ENCODE peak calls at places on chromosomes 2 and 18, in ten cellular contexts. One of them, this sample, is unnamed.

GRCh38 chr2:129061079-129061785 is 742.6 kb upstream of the HS6ST1 start:
- DNase-seq in foreskin fibroblast: no peak
- DNase-seq in sigmoid colon: no peak
- DNase-seq in GM10248: peak
- DNase-seq in progenitor cell of endocrine pancreas: no peak
- DNase-seq in BE2C: peak
- DNase-seq in neural progenitor cell: no peak
- DNase-seq in GM20000: peak
- DNase-seq in left ventricle myocardium inferior: no peak
- DNase-seq in A549: no peak
- DNase-seq in this sample: peak

GRCh38 chr2:44598731-44599529 is 237.2 kb downstream of the CAMKMT start:
- DNase-seq in A549: no peak
- DNase-seq in neural progenitor cell: no peak
- DNase-seq in left ventricle myocardium inferior: no peak
- DNase-seq in sigmoid colon: no peak
- DNase-seq in foreskin fibroblast: no peak
- DNase-seq in BE2C: no peak
- DNase-seq in progenitor cell of endocrine pancreas: no peak
- DNase-seq in GM20000: no peak
- DNase-seq in GM10248: no peak
- DNase-seq in this sample: peak

GRCh38 chr2:166458682-166459081 is 35.4 kb downstream of the SCN7A start:
- DNase-seq in left ventricle myocardium inferior: no peak
- DNase-seq in BE2C: no peak
- DNase-seq in GM10248: no peak
- DNase-seq in A549: no peak
- DNase-seq in sigmoid colon: no peak
- DNase-seq in foreskin fibroblast: no peak
- DNase-seq in progenitor cell of endocrine pancreas: no peak
- DNase-seq in neural progenitor cell: no peak
- DNase-seq in GM20000: no peak
- DNase-seq in this sample: no peak

GRCh38 chr2:218829868-218830451 is 1.6 kb downstream of the PRKAG3 start:
- DNase-seq in sigmoid colon: no peak
- DNase-seq in A549: no peak
- DNase-seq in foreskin fibroblast: no peak
- DNase-seq in neural progenitor cell: no peak
- DNase-seq in GM10248: no peak
- DNase-seq in progenitor cell of endocrine pancreas: no peak
- DNase-seq in BE2C: no peak
- DNase-seq in left ventricle myocardium inferior: peak
- DNase-seq in GM20000: no peak
- DNase-seq in this sample: no peak

GRCh38 chr18:50629148-50629631 is 69.3 kb downstream of the MAPK4 start:
- DNase-seq in neural progenitor cell: no peak
- DNase-seq in BE2C: no peak
- DNase-seq in foreskin fibroblast: no peak
- DNase-seq in progenitor cell of endocrine pancreas: no peak
- DNase-seq in A549: no peak
- DNase-seq in GM20000: no peak
- DNase-seq in sigmoid colon: peak
- DNase-seq in left ventricle myocardium inferior: no peak
- DNase-seq in GM10248: no peak
- DNase-seq in this sample: no peak

GRCh38 chr18:46411862-46412690 is 244.9 kb downstream of the LOXHD1 start:
- DNase-seq in GM10248: no peak
- DNase-seq in BE2C: peak
- DNase-seq in sigmoid colon: peak
- DNase-seq in neural progenitor cell: no peak
- DNase-seq in GM20000: no peak
- DNase-seq in A549: no peak
- DNase-seq in foreskin fibroblast: no peak
- DNase-seq in left ventricle myocardium inferior: peak
- DNase-seq in progenitor cell of endocrine pancreas: no peak
- DNase-seq in this sample: no peak

GRCh38 chr2:213751446-213751845 is 467.2 kb downstream of the SPAG16 start:
- DNase-seq in sigmoid colon: no peak
- DNase-seq in neural progenitor cell: no peak
- DNase-seq in BE2C: no peak
- DNase-seq in left ventricle myocardium inferior: no peak
- DNase-seq in A549: no peak
- DNase-seq in foreskin fibroblast: no peak
- DNase-seq in progenitor cell of endocrine pancreas: no peak
- DNase-seq in GM10248: peak
- DNase-seq in GM20000: peak
- DNase-seq in this sample: peak

GRCh38 chr2:143870696-143871095 is 649.2 kb downstream of the ZEB2 start:
- DNase-seq in sigmoid colon: no peak
- DNase-seq in neural progenitor cell: no peak
- DNase-seq in foreskin fibroblast: no peak
- DNase-seq in BE2C: no peak
- DNase-seq in GM20000: no peak
- DNase-seq in progenitor cell of endocrine pancreas: no peak
- DNase-seq in GM10248: no peak
- DNase-seq in left ventricle myocardium inferior: no peak
- DNase-seq in A549: no peak
- DNase-seq in this sample: no peak

GRCh38 chr2:23204650-23205049 is 180.3 kb upstream of the KLHL29 start:
- DNase-seq in sigmoid colon: no peak
- DNase-seq in GM10248: no peak
- DNase-seq in BE2C: no peak
- DNase-seq in foreskin fibroblast: no peak
- DNase-seq in neural progenitor cell: no peak
- DNase-seq in GM20000: no peak
- DNase-seq in A549: no peak
- DNase-seq in progenitor cell of endocrine pancreas: no peak
- DNase-seq in left ventricle myocardium inferior: no peak
- DNase-seq in this sample: no peak

GRCh38 chr2:83650897-83651296 is 808.2 kb downstream of the SUCLG1 start:
- DNase-seq in GM20000: no peak
- DNase-seq in A549: no peak
- DNase-seq in neural progenitor cell: no peak
- DNase-seq in BE2C: no peak
- DNase-seq in foreskin fibroblast: peak
- DNase-seq in progenitor cell of endocrine pancreas: no peak
- DNase-seq in sigmoid colon: no peak
- DNase-seq in GM10248: no peak
- DNase-seq in left ventricle myocardium inferior: no peak
- DNase-seq in this sample: no peak

GRCh38 chr2:174334781-174335604 is at the start of gene SP9:
- DNase-seq in BE2C: peak
- DNase-seq in A549: peak
- DNase-seq in sigmoid colon: no peak
- DNase-seq in neural progenitor cell: peak
- DNase-seq in progenitor cell of endocrine pancreas: peak
- DNase-seq in left ventricle myocardium inferior: no peak
- DNase-seq in GM10248: peak
- DNase-seq in GM20000: peak
- DNase-seq in foreskin fibroblast: peak
- DNase-seq in this sample: no peak

GRCh38 chr2:174338155-174338495 is 3.4 kb downstream of the SP9 start:
- DNase-seq in GM20000: peak
- DNase-seq in sigmoid colon: no peak
- DNase-seq in progenitor cell of endocrine pancreas: no peak
- DNase-seq in neural progenitor cell: no peak
- DNase-seq in foreskin fibroblast: no peak
- DNase-seq in A549: no peak
- DNase-seq in left ventricle myocardium inferior: no peak
- DNase-seq in GM10248: no peak
- DNase-seq in BE2C: no peak
- DNase-seq in this sample: no peak

GRCh38 chr2:174335605-174336402 is 1.1 kb downstream of the SP9 start:
- DNase-seq in sigmoid colon: peak
- DNase-seq in A549: no peak
- DNase-seq in progenitor cell of endocrine pancreas: peak
- DNase-seq in left ventricle myocardium inferior: no peak
- DNase-seq in BE2C: no peak
- DNase-seq in neural progenitor cell: peak
- DNase-seq in foreskin fibroblast: no peak
- DNase-seq in GM20000: peak
- DNase-seq in GM10248: no peak
- DNase-seq in this sample: no peak

GRCh38 chr2:174337337-174338154 is 2.8 kb downstream of the SP9 start:
- DNase-seq in GM20000: peak
- DNase-seq in sigmoid colon: no peak
- DNase-seq in left ventricle myocardium inferior: no peak
- DNase-seq in foreskin fibroblast: no peak
- DNase-seq in neural progenitor cell: peak
- DNase-seq in progenitor cell of endocrine pancreas: no peak
- DNase-seq in GM10248: no peak
- DNase-seq in A549: no peak
- DNase-seq in BE2C: no peak
- DNase-seq in this sample: no peak

DNA sequence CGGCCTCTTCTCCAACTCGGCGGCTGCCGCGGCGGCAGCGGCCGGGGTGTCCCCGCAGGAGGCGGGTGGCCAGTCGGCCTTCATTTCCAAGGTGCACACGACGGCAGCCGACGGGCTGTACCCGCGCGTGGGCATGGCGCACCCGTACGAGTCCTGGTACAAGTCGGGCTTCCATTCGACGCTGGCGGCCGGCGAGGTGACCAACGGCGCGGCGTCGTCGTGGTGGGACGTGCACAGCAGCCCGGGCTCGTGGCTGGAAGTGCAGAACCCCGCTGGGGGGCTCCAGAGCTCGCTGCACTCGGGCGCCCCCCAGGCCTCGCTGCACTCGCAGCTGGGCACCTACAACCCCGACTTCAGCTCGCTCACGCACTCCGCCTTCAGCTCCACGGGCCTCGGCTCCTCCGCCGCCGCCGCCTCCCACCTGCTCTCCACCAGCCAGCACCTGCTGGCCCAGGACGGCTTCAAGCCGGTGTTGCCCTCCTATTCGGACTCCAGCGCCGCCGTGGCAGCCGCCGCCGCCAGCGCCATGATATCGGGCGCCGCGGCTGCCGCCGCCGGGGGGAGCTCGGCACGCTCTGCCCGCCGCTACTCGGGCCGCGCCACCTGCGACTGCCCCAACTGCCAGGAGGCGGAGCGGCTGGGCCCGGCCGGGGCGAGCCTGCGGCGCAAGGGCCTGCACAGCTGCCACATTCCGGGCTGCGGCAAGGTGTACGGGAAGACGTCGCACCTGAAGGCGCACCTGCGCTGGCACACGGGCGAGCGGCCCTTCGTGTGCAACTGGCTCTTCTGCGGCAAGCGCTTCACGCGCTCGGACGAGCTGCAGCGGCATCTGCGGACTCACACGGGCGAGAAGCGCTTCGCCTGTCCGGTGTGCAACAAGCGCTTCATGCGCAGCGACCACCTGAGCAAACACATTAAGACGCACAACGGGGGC is 1.9 kb downstream of the SP9 start:
- DNase-seq in A549: no peak
- DNase-seq in left ventricle myocardium inferior: no peak
- DNase-seq in BE2C: peak
- DNase-seq in foreskin fibroblast: no peak
- DNase-seq in GM20000: peak
- DNase-seq in sigmoid colon: no peak
- DNase-seq in GM10248: no peak
- DNase-seq in neural progenitor cell: peak
- DNase-seq in progenitor cell of endocrine pancreas: peak
- DNase-seq in this sample: peak
- TF ChIP-seq CTCF in A549: peak
- TF ChIP-seq CTCF in left ventricle myocardium inferior: no peak
- TF ChIP-seq CTCF in BE2C: no peak
- TF ChIP-seq CTCF in foreskin fibroblast: no peak
- TF ChIP-seq CTCF in GM20000: peak
- TF ChIP-seq CTCF in sigmoid colon: no peak
- TF ChIP-seq CTCF in GM10248: peak
- TF ChIP-seq CTCF in neural progenitor cell: peak
- TF ChIP-seq CTCF in progenitor cell of endocrine pancreas: peak
- TF ChIP-seq CTCF in this sample: peak

GRCh38 chr18:72700961-72701710 is 157.0 kb upstream of the CBLN2 start:
- DNase-seq in BE2C: no peak
- DNase-seq in progenitor cell of endocrine pancreas: no peak
- DNase-seq in foreskin fibroblast: peak
- DNase-seq in left ventricle myocardium inferior: no peak
- DNase-seq in GM10248: no peak
- DNase-seq in sigmoid colon: no peak
- DNase-seq in GM20000: no peak
- DNase-seq in A549: no peak
- DNase-seq in neural progenitor cell: no peak
- DNase-seq in this sample: peak
- TF ChIP-seq CTCF in BE2C: peak
- TF ChIP-seq CTCF in progenitor cell of endocrine pancreas: peak
- TF ChIP-seq CTCF in foreskin fibroblast: peak
- TF ChIP-seq CTCF in left ventricle myocardium inferior: peak
- TF ChIP-seq CTCF in GM10248: peak
- TF ChIP-seq CTCF in sigmoid colon: no peak
- TF ChIP-seq CTCF in GM20000: no peak
- TF ChIP-seq CTCF in A549: peak
- TF ChIP-seq CTCF in neural progenitor cell: peak
- TF ChIP-seq CTCF in this sample: peak

DNA sequence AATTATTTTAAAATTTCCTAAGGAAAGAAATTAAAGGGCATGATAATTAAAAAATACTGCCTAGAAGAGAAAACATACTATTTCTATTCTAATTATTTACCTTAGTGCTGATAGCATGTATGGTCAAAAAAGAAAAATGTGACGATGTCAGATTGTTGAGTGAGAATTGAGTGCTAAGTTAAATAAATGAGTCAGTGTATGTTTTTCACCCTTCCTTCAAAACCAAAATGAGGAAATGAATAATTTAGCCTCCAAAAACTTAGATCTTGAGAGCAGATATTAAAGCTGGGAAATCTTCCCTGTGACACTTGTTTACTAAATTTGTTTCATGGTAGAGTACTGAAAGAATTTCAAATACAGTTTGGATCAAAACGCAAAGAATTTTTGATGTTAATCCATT is 58.6 kb upstream of the NYAP2 start:
- DNase-seq in GM20000: no peak
- DNase-seq in GM10248: no peak
- DNase-seq in progenitor cell of endocrine pancreas: no peak
- DNase-seq in sigmoid colon: no peak
- DNase-seq in A549: no peak
- DNase-seq in left ventricle myocardium inferior: no peak
- DNase-seq in neural progenitor cell: no peak
- DNase-seq in BE2C: no peak
- DNase-seq in foreskin fibroblast: no peak
- DNase-seq in this sample: no peak
- TF ChIP-seq CTCF in GM20000: no peak
- TF ChIP-seq CTCF in GM10248: no peak
- TF ChIP-seq CTCF in progenitor cell of endocrine pancreas: no peak
- TF ChIP-seq CTCF in sigmoid colon: no peak
- TF ChIP-seq CTCF in A549: no peak
- TF ChIP-seq CTCF in left ventricle myocardium inferior: no peak
- TF ChIP-seq CTCF in neural progenitor cell: no peak
- TF ChIP-seq CTCF in BE2C: no peak
- TF ChIP-seq CTCF in foreskin fibroblast: no peak
- TF ChIP-seq CTCF in this sample: no peak

DNA sequence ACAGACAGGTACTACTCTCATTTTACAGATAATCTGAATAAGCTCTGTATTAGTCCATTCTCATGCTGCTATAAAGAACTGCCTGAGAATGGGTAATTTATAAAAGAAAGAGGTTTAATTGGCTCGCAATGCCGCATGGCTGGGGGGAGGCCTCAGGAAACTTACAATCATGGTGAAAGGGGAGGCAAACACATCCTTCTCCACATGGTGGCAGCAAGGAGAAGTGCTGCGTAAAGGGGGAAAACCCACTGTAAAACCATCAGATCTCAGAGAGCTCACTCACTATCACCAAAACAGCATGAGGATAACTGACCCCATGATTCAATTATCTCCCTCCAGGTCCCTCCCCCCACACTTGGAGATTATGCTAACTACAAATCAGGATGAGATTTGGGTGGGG is 254.4 kb downstream of the KCNE4 start:
- DNase-seq in A549: no peak
- DNase-seq in BE2C: peak
- DNase-seq in left ventricle myocardium inferior: no peak
- DNase-seq in sigmoid colon: no peak
- DNase-seq in GM10248: no peak
- DNase-seq in neural progenitor cell: peak
- DNase-seq in progenitor cell of endocrine pancreas: no peak
- DNase-seq in foreskin fibroblast: peak
- DNase-seq in GM20000: peak
- DNase-seq in this sample: peak
- TF ChIP-seq CTCF in A549: peak
- TF ChIP-seq CTCF in BE2C: peak
- TF ChIP-seq CTCF in left ventricle myocardium inferior: peak
- TF ChIP-seq CTCF in sigmoid colon: no peak
- TF ChIP-seq CTCF in GM10248: peak
- TF ChIP-seq CTCF in neural progenitor cell: peak
- TF ChIP-seq CTCF in progenitor cell of endocrine pancreas: peak
- TF ChIP-seq CTCF in foreskin fibroblast: peak
- TF ChIP-seq CTCF in GM20000: peak
- TF ChIP-seq CTCF in this sample: peak